ENCODE peak calls at places on chromosomes 12 and 14, in five cellular contexts. One of them, this sample, is unnamed.

GRCh38 chr12:6187948-6188793 is 12.0 kb upstream of the CD9 start:
- ATAC-seq in activated CD8-positive, alpha-beta T cell treated with anti-CD3 and anti-CD28 coated beads, Interleukin-2, amount 10 ng/mL, durations not matched to agents 7 days and 5 days: no peak
- ATAC-seq in aorta: no peak
- ATAC-seq in body of pancreas: no peak
- ATAC-seq in Panc1: no peak
- ATAC-seq in this sample: peak

GRCh38 chr12:6426882-6427671 is 17.7 kb upstream of the CD27 start:
- ATAC-seq in activated CD8-positive, alpha-beta T cell treated with anti-CD3 and anti-CD28 coated beads, Interleukin-2, amount 10 ng/mL, durations not matched to agents 7 days and 5 days: peak
- ATAC-seq in body of pancreas: no peak
- ATAC-seq in aorta: no peak
- ATAC-seq in Panc1: no peak
- ATAC-seq in this sample: no peak

GRCh38 chr12:115351513-115352077 is 667.6 kb upstream of the TBX3 start:
- ATAC-seq in aorta: no peak
- ATAC-seq in body of pancreas: no peak
- ATAC-seq in activated CD8-positive, alpha-beta T cell treated with anti-CD3 and anti-CD28 coated beads, Interleukin-2, amount 10 ng/mL, durations not matched to agents 7 days and 5 days: no peak
- ATAC-seq in Panc1: no peak
- ATAC-seq in this sample: peak

GRCh38 chr12:57893460-57894353 is 47.2 kb upstream of the CTDSP2 start:
- ATAC-seq in aorta: peak
- ATAC-seq in Panc1: peak
- ATAC-seq in body of pancreas: peak
- ATAC-seq in activated CD8-positive, alpha-beta T cell treated with anti-CD3 and anti-CD28 coated beads, Interleukin-2, amount 10 ng/mL, durations not matched to agents 7 days and 5 days: no peak
- ATAC-seq in this sample: no peak

GRCh38 chr12:117803013-117803412 is 165.8 kb downstream of the KSR2 start:
- ATAC-seq in body of pancreas: peak
- ATAC-seq in Panc1: no peak
- ATAC-seq in activated CD8-positive, alpha-beta T cell treated with anti-CD3 and anti-CD28 coated beads, Interleukin-2, amount 10 ng/mL, durations not matched to agents 7 days and 5 days: no peak
- ATAC-seq in aorta: no peak
- ATAC-seq in this sample: peak

GRCh38 chr14:104086210-104086660 is 735 bp downstream of the ASPG start:
- ATAC-seq in body of pancreas: no peak
- ATAC-seq in Panc1: no peak
- ATAC-seq in activated CD8-positive, alpha-beta T cell treated with anti-CD3 and anti-CD28 coated beads, Interleukin-2, amount 10 ng/mL, durations not matched to agents 7 days and 5 days: no peak
- ATAC-seq in aorta: peak
- ATAC-seq in this sample: peak

GRCh38 chr12:1220127-1221092 is 229.4 kb downstream of the ERC1 start:
- ATAC-seq in body of pancreas: no peak
- ATAC-seq in aorta: no peak
- ATAC-seq in Panc1: no peak
- ATAC-seq in activated CD8-positive, alpha-beta T cell treated with anti-CD3 and anti-CD28 coated beads, Interleukin-2, amount 10 ng/mL, durations not matched to agents 7 days and 5 days: no peak
- ATAC-seq in this sample: no peak

GRCh38 chr14:101970830-101971400 is 6.5 kb downstream of the DYNC1H1 start:
- ATAC-seq in aorta: no peak
- ATAC-seq in Panc1: no peak
- ATAC-seq in body of pancreas: no peak
- ATAC-seq in activated CD8-positive, alpha-beta T cell treated with anti-CD3 and anti-CD28 coated beads, Interleukin-2, amount 10 ng/mL, durations not matched to agents 7 days and 5 days: no peak
- ATAC-seq in this sample: no peak

GRCh38 chr12:110746550-110746949 is 3.9 kb upstream of the PPP1CC start:
- ATAC-seq in body of pancreas: no peak
- ATAC-seq in Panc1: no peak
- ATAC-seq in aorta: no peak
- ATAC-seq in activated CD8-positive, alpha-beta T cell treated with anti-CD3 and anti-CD28 coated beads, Interleukin-2, amount 10 ng/mL, durations not matched to agents 7 days and 5 days: no peak
- ATAC-seq in this sample: no peak

GRCh38 chr12:116497051-116497529 is 62.1 kb upstream of the MAP1LC3B2 start:
- ATAC-seq in Panc1: no peak
- ATAC-seq in activated CD8-positive, alpha-beta T cell treated with anti-CD3 and anti-CD28 coated beads, Interleukin-2, amount 10 ng/mL, durations not matched to agents 7 days and 5 days: no peak
- ATAC-seq in body of pancreas: no peak
- ATAC-seq in aorta: no peak
- ATAC-seq in this sample: peak

GRCh38 chr14:104586832-104587620 is 7.5 kb downstream of the C14orf180 start:
- ATAC-seq in activated CD8-positive, alpha-beta T cell treated with anti-CD3 and anti-CD28 coated beads, Interleukin-2, amount 10 ng/mL, durations not matched to agents 7 days and 5 days: no peak
- ATAC-seq in body of pancreas: no peak
- ATAC-seq in Panc1: peak
- ATAC-seq in aorta: peak
- ATAC-seq in this sample: no peak

GRCh38 chr12:52715416-52715815 is 12.1 kb upstream of the KRT77 start:
- ATAC-seq in aorta: no peak
- ATAC-seq in body of pancreas: no peak
- ATAC-seq in activated CD8-positive, alpha-beta T cell treated with anti-CD3 and anti-CD28 coated beads, Interleukin-2, amount 10 ng/mL, durations not matched to agents 7 days and 5 days: no peak
- ATAC-seq in Panc1: peak
- ATAC-seq in this sample: no peak

GRCh38 chr14:81303258-81303935 is 82.6 kb upstream of the GTF2A1 start:
- ATAC-seq in Panc1: no peak
- ATAC-seq in body of pancreas: peak
- ATAC-seq in aorta: no peak
- ATAC-seq in activated CD8-positive, alpha-beta T cell treated with anti-CD3 and anti-CD28 coated beads, Interleukin-2, amount 10 ng/mL, durations not matched to agents 7 days and 5 days: no peak
- ATAC-seq in this sample: peak

GRCh38 chr12:54033106-54033979 is 493 bp downstream of the HOXC5 start:
- ATAC-seq in body of pancreas: no peak
- ATAC-seq in Panc1: no peak
- ATAC-seq in aorta: peak
- ATAC-seq in activated CD8-positive, alpha-beta T cell treated with anti-CD3 and anti-CD28 coated beads, Interleukin-2, amount 10 ng/mL, durations not matched to agents 7 days and 5 days: peak
- ATAC-seq in this sample: peak

GRCh38 chr12:116202433-116202832 is 75.1 kb downstream of the MED13L start:
- ATAC-seq in Panc1: no peak
- ATAC-seq in aorta: no peak
- ATAC-seq in body of pancreas: no peak
- ATAC-seq in activated CD8-positive, alpha-beta T cell treated with anti-CD3 and anti-CD28 coated beads, Interleukin-2, amount 10 ng/mL, durations not matched to agents 7 days and 5 days: no peak
- ATAC-seq in this sample: no peak

GRCh38 chr14:61132894-61133293 is 148.2 kb downstream of the TMEM30B start:
- ATAC-seq in aorta: no peak
- ATAC-seq in activated CD8-positive, alpha-beta T cell treated with anti-CD3 and anti-CD28 coated beads, Interleukin-2, amount 10 ng/mL, durations not matched to agents 7 days and 5 days: no peak
- ATAC-seq in Panc1: no peak
- ATAC-seq in body of pancreas: no peak
- ATAC-seq in this sample: no peak

GRCh38 chr12:76898472-76898871 is 19.7 kb upstream of the CSRP2 start:
- ATAC-seq in body of pancreas: no peak
- ATAC-seq in activated CD8-positive, alpha-beta T cell treated with anti-CD3 and anti-CD28 coated beads, Interleukin-2, amount 10 ng/mL, durations not matched to agents 7 days and 5 days: no peak
- ATAC-seq in aorta: peak
- ATAC-seq in Panc1: no peak
- ATAC-seq in this sample: peak

GRCh38 chr14:77004711-77005460 is 23.6 kb downstream of the IRF2BPL start:
- ATAC-seq in Panc1: no peak
- ATAC-seq in activated CD8-positive, alpha-beta T cell treated with anti-CD3 and anti-CD28 coated beads, Interleukin-2, amount 10 ng/mL, durations not matched to agents 7 days and 5 days: no peak
- ATAC-seq in aorta: no peak
- ATAC-seq in body of pancreas: no peak
- ATAC-seq in this sample: no peak

This sample was measured in esophagus mucosa.